ENCODE peak calls at places on chromosomes 2 and 18, in nine cellular contexts. B is esophagus squamous epithelium, M is tibial artery, L is astrocyte, U is right lobe of liver, G is GM12878, X is ascending aorta, J is OCI-LY7, W is left lung. Q is an unnamed sample.

GRCh38 chr18:75123113-75123512 is 85.8 kb downstream of the PTGR3 start:
- DNase-seq in B (no peak), M (peak; percentile 37), L (no peak), U (no peak), G (no peak), X (peak; percentile 43), J (no peak), W (no peak), Q (no peak)

GRCh38 chr2:172600644-172601043 is 44.8 kb downstream of the PDK1 start:
- DNase-seq in B (no peak), M (no peak), L (no peak), U (no peak), G (no peak), X (no peak), J (no peak), W (no peak), Q (no peak)

GRCh38 chr2:119247844-119248271 is 24.2 kb downstream of the STEAP3 start:
- DNase-seq in B (no peak), M (peak; percentile 44), L (no peak), U (peak; percentile 28), G (no peak), X (peak; percentile 37), J (no peak), W (no peak), Q (no peak)

GRCh38 chr18:5600376-5601071 is 56.7 kb upstream of the EPB41L3 start:
- DNase-seq in B (no peak), M (no peak), L (peak; percentile 3), U (no peak), G (no peak), X (no peak), J (peak; percentile 1), W (no peak), Q (no peak)

GRCh38 chr2:170770008-170770303 is 222 bp upstream of the ERICH2 start:
- DNase-seq in B (no peak), M (no peak), L (no peak), U (no peak), G (no peak), X (no peak), J (no peak), W (no peak), Q (no peak)

GRCh38 chr2:135043345-135043744 is 3.9 kb downstream of the MAP3K19 start:
- DNase-seq in B (no peak), M (no peak), L (no peak), U (no peak), G (no peak), X (no peak), J (peak; percentile 19), W (no peak), Q (no peak)

GRCh38 chr2:36392854-36393253 is 37.3 kb downstream of the CRIM1 start:
- DNase-seq in B (no peak), M (no peak), L (no peak), U (no peak), G (no peak), X (no peak), J (no peak), W (no peak), Q (no peak)

GRCh38 chr2:86791574-86791973 is 861 bp upstream of the CD8A start:
- DNase-seq in B (no peak), M (no peak), L (no peak), U (no peak), G (no peak), X (no peak), J (no peak), W (no peak), Q (no peak)

GRCh38 chr2:108907822-108908716 is 81.0 kb downstream of the EDAR start:
- DNase-seq in B (no peak), M (no peak), L (no peak), U (no peak), G (no peak), X (no peak), J (no peak), W (no peak), Q (no peak)

GRCh38 chr18:50143295-50143694 is 51.7 kb downstream of the MYO5B start:
- DNase-seq in B (no peak), M (no peak), L (peak; percentile 18), U (no peak), G (no peak), X (no peak), J (no peak), W (no peak), Q (no peak)

GRCh38 chr2:112920923-112921532 is 10.1 kb downstream of the IL37 start:
- DNase-seq in B (no peak), M (no peak), L (peak; percentile 20), U (no peak), G (no peak), X (no peak), J (no peak), W (no peak), Q (no peak)

GRCh38 chr18:37920865-37921264 is 355.3 kb upstream of the CELF4 start:
- DNase-seq in B (no peak), M (no peak), L (no peak), U (no peak), G (no peak), X (no peak), J (no peak), W (no peak), Q (no peak)

GRCh38 chr2:6423944-6424343 is 441.8 kb downstream of the CMPK2 start:
- DNase-seq in B (no peak), M (no peak), L (peak; percentile 11), U (no peak), G (no peak), X (no peak), J (peak; percentile 15), W (no peak), Q (no peak)

GRCh38 chr2:49045083-49045482 is 109.2 kb downstream of the FSHR start:
- DNase-seq in B (no peak), M (no peak), L (no peak), U (no peak), G (no peak), X (no peak), J (no peak), W (no peak), Q (no peak)

GRCh38 chr2:226701052-226701451 is 98.6 kb downstream of the IRS1 start:
- DNase-seq in B (no peak), M (no peak), L (peak; percentile 94), U (no peak), G (no peak), X (no peak), J (no peak), W (no peak), Q (no peak)

GRCh38 chr2:189799531-189799930 is 15.3 kb downstream of the PMS1 start:
- DNase-seq in B (no peak), M (no peak), L (peak; percentile 75), U (no peak), G (no peak), X (no peak), J (no peak), W (no peak), Q (no peak)

GRCh38 chr2:233988581-233988980 is 61.9 kb upstream of the SPP2 start:
- DNase-seq in B (no peak), M (no peak), L (no peak), U (no peak), G (no peak), X (no peak), J (no peak), W (no peak), Q (no peak)

GRCh38 chr18:30925795-30926194 is 116.7 kb downstream of the DSC3 start:
- DNase-seq in B (no peak), M (no peak), L (no peak), U (no peak), G (no peak), X (no peak), J (no peak), W (no peak), Q (no peak)

GRCh38 chr18:79400091-79400590 is 4.4 kb downstream of the NFATC1 start:
- DNase-seq in B (peak; percentile 19), M (peak; percentile 86), L (no peak), U (peak; percentile 68), G (no peak), X (peak; percentile 84), J (peak; percentile 70), W (peak; percentile 71), Q (no peak)

GRCh38 chr2:142682528-142682927 is 194.9 kb upstream of the KYNU start:
- DNase-seq in B (no peak), M (no peak), L (peak; percentile 10), U (no peak), G (no peak), X (no peak), J (no peak), W (no peak), Q (no peak)
- TF ChIP-seq CTCF in B (peak; percentile 33), M (no peak), L (no peak), U (peak; percentile 47), G (peak; percentile 36), X (peak; percentile 29), J (peak; percentile 41), W (no peak), Q (peak; percentile 34)

GRCh38 chr18:22173221-22173927 is 4.0 kb downstream of the GATA6 start:
- DNase-seq in B (no peak), M (no peak), L (no peak), U (no peak), G (no peak), X (no peak), J (no peak), W (no peak), Q (no peak)
- H3K4me3 ChIP-seq in B (no peak overlapping the region), M (peak overlapping the region; percentile 93), L (peak overlapping the region; percentile 85), U (no peak overlapping the region), G (no peak overlapping the region), X (peak overlapping the region; percentile 89), J (no peak overlapping the region), W (peak overlapping the region; percentile 31), Q (no peak overlapping the region)

GRCh38 chr18:70331456-70332097 is 42.7 kb downstream of the SOCS6 start:
- DNase-seq in B (no peak), M (no peak), L (no peak), U (no peak), G (no peak), X (no peak), J (no peak), W (no peak), Q (no peak)
- H3K27ac ChIP-seq in B (no peak overlapping the region), M (no peak overlapping the region), L (no peak overlapping the region), U (peak overlapping the region; percentile 92), G (no peak overlapping the region), X (peak overlapping the region; percentile 84), J (no peak overlapping the region), W (no peak overlapping the region), Q (peak overlapping the region; percentile 83)

GRCh38 chr2:182977463-182977862 is 60.8 kb downstream of the NCKAP1 start:
- DNase-seq in B (no peak), M (no peak), L (no peak), U (no peak), G (no peak), X (no peak), J (no peak), W (no peak), Q (no peak)

GRCh38 chr2:182982934-182983333 is 55.3 kb downstream of the NCKAP1 start:
- DNase-seq in B (no peak), M (no peak), L (no peak), U (no peak), G (no peak), X (no peak), J (no peak), W (no peak), Q (no peak)

GRCh38 chr2:182980652-182981051 is 57.6 kb downstream of the NCKAP1 start:
- DNase-seq in B (no peak), M (no peak), L (no peak), U (no peak), G (no peak), X (no peak), J (no peak), W (no peak), Q (no peak)

DNA sequence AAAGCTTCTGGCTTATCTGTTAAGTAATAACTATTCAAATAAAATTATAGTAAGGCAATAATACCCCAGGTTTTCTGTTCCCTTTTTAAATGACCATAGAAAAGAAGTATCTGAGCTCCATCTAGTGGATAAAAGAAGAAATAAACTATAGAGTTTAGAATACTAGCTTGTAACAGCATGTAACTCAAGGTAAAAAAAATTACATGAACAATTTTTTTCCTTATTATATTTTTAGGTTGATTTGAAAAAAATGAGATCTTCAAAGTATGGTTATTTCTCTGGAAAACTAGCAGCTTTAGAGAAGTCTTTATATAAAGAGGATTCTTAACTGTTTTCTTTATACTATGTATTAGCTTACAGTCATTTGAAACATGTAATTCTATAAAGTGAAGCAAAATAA is 58.1 kb downstream of the NCKAP1 start:
- DNase-seq in B (no peak), M (no peak), L (peak; percentile 18), U (no peak), G (no peak), X (no peak), J (peak; percentile 76), W (no peak), Q (no peak)
- TF ChIP-seq CTCF in B (peak; percentile 57), M (peak; percentile 52), L (peak; percentile 24), U (peak; percentile 58), G (no peak), X (peak; percentile 60), J (peak; percentile 94), W (peak; percentile 43), Q (peak; percentile 63)

Q was measured in dorsolateral prefrontal cortex.